ENCODE peak calls at places on chromosomes 12 and 14, in four cellular contexts. L is CD8-positive, alpha-beta memory T cell; R is amygdala; E is right cardiac atrium. X is an unnamed sample.

GRCh38 chr14:68623307-68623706 is 169.6 kb downstream of the ZFP36L1 start:
- DNase-seq in L (no peak), R (no peak), E (no peak), X (no peak)

GRCh38 chr12:57001448-57001906 is 4.9 kb downstream of the ZBTB39 start:
- DNase-seq in L (peak), R (peak), E (peak), X (peak)

GRCh38 chr14:49280566-49280965 is 305.6 kb downstream of the RPS29 start:
- DNase-seq in L (no peak), R (no peak), E (no peak), X (no peak)

GRCh38 chr12:18141583-18141982 is 51.6 kb upstream of the RERGL start:
- DNase-seq in L (no peak), R (no peak), E (no peak), X (no peak)

GRCh38 chr14:93079865-93080403 is 35.8 kb downstream of the ITPK1 start:
- DNase-seq in L (no peak), R (no peak), E (peak), X (no peak)

GRCh38 chr12:80282761-80283160 is 161.3 kb upstream of the PTPRQ start:
- DNase-seq in L (no peak), R (no peak), E (no peak), X (no peak)

GRCh38 chr14:91116913-91117588 is 3.2 kb downstream of the DGLUCY start:
- DNase-seq in L (no peak), R (no peak), E (no peak), X (no peak)

GRCh38 chr12:45291518-45291917 is 75.6 kb downstream of the ANO6 start:
- DNase-seq in L (no peak), R (no peak), E (no peak), X (no peak)

GRCh38 chr14:104477117-104477623 is 102.4 kb upstream of the C14orf180 start:
- DNase-seq in L (no peak), R (no peak), E (no peak), X (no peak)

GRCh38 chr14:73248294-73248868 is 11.1 kb downstream of the PAPLN start:
- DNase-seq in L (no peak), R (no peak), E (no peak), X (no peak)

GRCh38 chr14:100332797-100333196 is 9.7 kb downstream of the SLC25A47 start:
- DNase-seq in L (no peak), R (no peak), E (no peak), X (no peak)

GRCh38 chr14:63673255-63673654 is 31.6 kb upstream of the WDR89 start:
- DNase-seq in L (no peak), R (no peak), E (no peak), X (no peak)

GRCh38 chr14:56808314-56809201 is 1.7 kb downstream of the OTX2 start:
- DNase-seq in L (no peak), R (no peak), E (no peak), X (peak)

GRCh38 chr12:26359576-26359975 is 164.2 kb downstream of the SSPN start:
- DNase-seq in L (no peak), R (no peak), E (no peak), X (no peak)

GRCh38 chr12:77728018-77728417 is 102.7 kb upstream of the NAV3 start:
- DNase-seq in L (no peak), R (no peak), E (no peak), X (no peak)

GRCh38 chr14:69002069-69002468 is 23.0 kb upstream of the ACTN1 start:
- DNase-seq in L (no peak), R (no peak), E (peak), X (peak)

GRCh38 chr12:123794027-123794426 is 31.9 kb downstream of the DNAH10 start:
- DNase-seq in L (no peak), R (no peak), E (no peak), X (no peak)

GRCh38 chr14:32720927-32721326 is 217.8 kb upstream of the NPAS3 start:
- DNase-seq in L (no peak), R (no peak), E (no peak), X (no peak)

GRCh38 chr14:104524726-104525125 is 54.8 kb upstream of the C14orf180 start:
- DNase-seq in L (no peak), R (no peak), E (no peak), X (no peak)

GRCh38 chr14:28308727-28309126 is 457.9 kb upstream of the FOXG1 start:
- DNase-seq in L (no peak), R (no peak), E (no peak), X (no peak)

GRCh38 chr12:49866859-49867579 is 24.1 kb upstream of the BCDIN3D start:
- DNase-seq in L (peak), R (peak), E (peak), X (peak)